ENCODE peak calls at places on chromosome 21, in four cellular contexts. M, O, C and B are unnamed samples.

GRCh38 chr21:26759731-26760130 is 85.5 kb downstream of the ADAMTS1 start:
- DNase-seq in M (no peak), O (no peak), C (no peak), B (no peak)

GRCh38 chr21:31798842-31799691 is 67.1 kb upstream of the SCAF4 start:
- DNase-seq in M (no peak), O (peak; percentile 22), C (no peak), B (no peak)

GRCh38 chr21:31351438-31351837 is 7.4 kb upstream of the TIAM1 start:
- DNase-seq in M (no peak), O (peak; percentile 61), C (no peak), B (no peak)

GRCh38 chr21:29148535-29148934 is 18.1 kb downstream of the MAP3K7CL start:
- DNase-seq in M (no peak), O (peak; percentile 64), C (no peak), B (no peak)

GRCh38 chr21:42495765-42496119 is 282 bp downstream of the RSPH1 start:
- DNase-seq in M (no peak), O (peak; percentile 16), C (no peak), B (no peak)

GRCh38 chr21:33947451-33948095 is 32.0 kb upstream of the ATP5PO start:
- DNase-seq in M (peak; percentile 76), O (peak; percentile 98), C (peak; percentile 96), B (peak; percentile 91)

GRCh38 chr21:34126691-34127090 is 53.3 kb downstream of the MRPS6 start:
- DNase-seq in M (no peak), O (peak; percentile 85), C (peak; percentile 79), B (no peak)

GRCh38 chr21:40706806-40707205 is 140.2 kb downstream of the DSCAM start:
- DNase-seq in M (no peak), O (no peak), C (no peak), B (no peak)

GRCh38 chr21:34771512-34772028 is 102.8 kb downstream of the CLIC6 start:
- DNase-seq in M (no peak), O (peak; percentile 81), C (no peak), B (no peak)

GRCh38 chr21:42784276-42784675 is 95.1 kb downstream of the WDR4 start:
- DNase-seq in M (no peak), O (no peak), C (no peak), B (no peak)

GRCh38 chr21:31975491-31975890 is 102.7 kb downstream of the HUNK start:
- DNase-seq in M (no peak), O (no peak), C (no peak), B (no peak)

GRCh38 chr21:24938592-24938991 is 668.7 kb downstream of the MRPL39 start:
- DNase-seq in M (no peak), O (no peak), C (no peak), B (no peak)

GRCh38 chr21:43609501-43610340 is 49.6 kb downstream of the HSF2BP start:
- DNase-seq in M (no peak), O (peak; percentile 88), C (peak; percentile 73), B (no peak)

GRCh38 chr21:36849461-36849860 is 117.0 kb downstream of the HLCS start:
- DNase-seq in M (no peak), O (no peak), C (no peak), B (no peak)

GRCh38 chr21:16908087-16908486 is 604.8 kb upstream of the CXADR start:
- DNase-seq in M (peak; percentile 8), O (no peak), C (peak; percentile 72), B (no peak)

GRCh38 chr21:32356874-32357395 is 35.9 kb downstream of the URB1 start:
- DNase-seq in M (no peak), O (no peak), C (no peak), B (no peak)

GRCh38 chr21:36126166-36126565 is 8.7 kb upstream of the CBR3 start:
- DNase-seq in M (no peak), O (peak; percentile 55), C (no peak), B (no peak)

GRCh38 chr21:27725916-27726315 is 759.0 kb upstream of the ADAMTS5 start:
- DNase-seq in M (no peak), O (peak; percentile 45), C (peak; percentile 77), B (no peak)

GRCh38 chr21:42311160-42311559 is 4.0 kb downstream of the TFF3 start:
- DNase-seq in M (no peak), O (no peak), C (no peak), B (no peak)

GRCh38 chr21:42301371-42302291 is 13.6 kb downstream of the TFF3 start:
- DNase-seq in M (no peak), O (no peak), C (peak; percentile 65), B (no peak)

GRCh38 chr21:37878946-37879660 is 37.2 kb downstream of the KCNJ6 start:
- DNase-seq in M (no peak), O (peak; percentile 93), C (no peak), B (no peak)

GRCh38 chr21:38995755-38996154 is 187.5 kb downstream of the PSMG1 start:
- DNase-seq in M (no peak), O (no peak), C (no peak), B (no peak)

GRCh38 chr21:38994014-38994413 is 188.3 kb downstream of the ETS2 start:
- DNase-seq in M (no peak), O (no peak), C (no peak), B (no peak)

GRCh38 chr21:38992737-38993136 is 187.0 kb downstream of the ETS2 start:
- DNase-seq in M (no peak), O (no peak), C (no peak), B (no peak)

GRCh38 chr21:38995071-38995669 is 188.1 kb downstream of the PSMG1 start:
- DNase-seq in M (no peak), O (no peak), C (no peak), B (no peak)

GRCh38 chr21:38993561-38993960 is 187.8 kb downstream of the ETS2 start:
- DNase-seq in M (peak; percentile 79), O (peak; percentile 92), C (peak; percentile 80), B (no peak)
- H3K4me1 ChIP-seq in M (peaks cover 28% of the 10 kb centered on the region), O (peaks cover 32% of the 10 kb centered on the region), C (peaks cover 58% of the 10 kb centered on the region), B (peaks cover 63% of the 10 kb centered on the region)

GRCh38 chr21:45049725-45050359 is 24.5 kb upstream of the ADARB1 start:
- DNase-seq in M (no peak), O (peak; percentile 47), C (no peak), B (no peak)
- H3K4me1 ChIP-seq in M (peaks cover 34% of the 10 kb centered on the region), O (peaks cover 36% of the 10 kb centered on the region), C (no peaks in the 10 kb centered on the region), B (peaks cover 7% of the 10 kb centered on the region)

GRCh38 chr21:15057290-15057689 is 7.5 kb downstream of the NRIP1 start:
- DNase-seq in M (no peak), O (no peak), C (no peak), B (no peak)
- H3K4me1 ChIP-seq in M (peaks cover 44% of the 10 kb centered on the region), O (peaks cover 6% of the 10 kb centered on the region), C (peaks cover 86% of the 10 kb centered on the region), B (peaks cover 71% of the 10 kb centered on the region)

GRCh38 chr21:46284077-46284644 is 1.2 kb downstream of the MCM3AP start:
- DNase-seq in M (no peak), O (no peak), C (no peak), B (no peak)
- H3K4me1 ChIP-seq in M (peaks cover 46% of the 10 kb centered on the region), O (peaks cover 12% of the 10 kb centered on the region), C (peaks cover 61% of the 10 kb centered on the region), B (peaks cover 48% of the 10 kb centered on the region)

GRCh38 chr21:44955141-44955802 is 15.4 kb downstream of the SLX9 start:
- DNase-seq in M (no peak), O (peak; percentile 45), C (no peak), B (no peak)
- H3K4me1 ChIP-seq in M (peaks cover 39% of the 10 kb centered on the region), O (peaks cover 15% of the 10 kb centered on the region), C (peaks cover 58% of the 10 kb centered on the region), B (peaks cover 38% of the 10 kb centered on the region)

DNA sequence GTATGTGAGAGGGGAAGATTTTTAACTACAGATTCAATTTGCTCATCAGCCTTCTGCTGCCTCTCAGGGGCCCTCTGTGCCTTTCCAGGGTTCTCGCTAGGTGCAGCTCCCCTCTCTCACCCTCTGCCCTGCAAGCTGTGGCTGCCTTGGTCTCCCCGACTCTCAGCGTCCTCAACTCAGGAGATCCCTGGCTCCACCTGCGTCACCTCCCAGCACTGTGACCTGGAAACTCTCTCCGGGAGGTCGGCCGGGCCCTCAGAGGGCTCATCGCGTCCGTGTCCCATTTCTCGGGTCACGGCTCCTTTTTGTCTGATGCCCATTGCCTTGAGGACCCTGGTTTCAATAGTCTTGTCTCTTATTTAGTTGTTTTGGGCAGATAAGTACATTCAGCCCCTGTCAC is 63.5 kb upstream of the ADARB1 start:
- DNase-seq in M (no peak), O (no peak), C (no peak), B (no peak)
- H3K4me1 ChIP-seq in M (peaks cover 14% of the 10 kb centered on the region), O (peaks cover 22% of the 10 kb centered on the region), C (peaks cover 17% of the 10 kb centered on the region), B (peaks cover 17% of the 10 kb centered on the region)

DNA sequence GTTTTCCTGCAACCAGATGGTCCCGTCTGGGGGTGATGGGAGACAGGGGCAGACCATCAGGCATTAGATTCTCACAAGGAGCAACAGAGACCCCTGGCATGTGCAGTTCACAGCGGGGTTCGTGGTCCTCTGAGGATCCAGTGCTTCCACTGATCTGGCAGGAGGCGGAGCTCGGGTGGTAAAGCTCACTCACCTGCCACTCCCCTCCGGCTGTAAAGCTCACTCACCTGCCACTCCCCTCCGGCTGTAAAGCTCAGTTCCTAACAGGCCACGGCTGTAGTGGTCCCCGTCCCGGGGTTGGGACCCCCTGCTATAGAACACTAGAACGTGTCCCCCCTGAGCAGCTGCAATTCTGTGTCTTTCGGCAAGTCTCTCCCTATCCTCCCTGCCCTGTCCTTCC is 4.6 kb downstream of the KRTAP10-12 start:
- DNase-seq in M (no peak), O (no peak), C (no peak), B (peak; percentile 69)
- H3K4me1 ChIP-seq in M (no peaks in the 10 kb centered on the region), O (no peaks in the 10 kb centered on the region), C (no peaks in the 10 kb centered on the region), B (no peaks in the 10 kb centered on the region)

DNA sequence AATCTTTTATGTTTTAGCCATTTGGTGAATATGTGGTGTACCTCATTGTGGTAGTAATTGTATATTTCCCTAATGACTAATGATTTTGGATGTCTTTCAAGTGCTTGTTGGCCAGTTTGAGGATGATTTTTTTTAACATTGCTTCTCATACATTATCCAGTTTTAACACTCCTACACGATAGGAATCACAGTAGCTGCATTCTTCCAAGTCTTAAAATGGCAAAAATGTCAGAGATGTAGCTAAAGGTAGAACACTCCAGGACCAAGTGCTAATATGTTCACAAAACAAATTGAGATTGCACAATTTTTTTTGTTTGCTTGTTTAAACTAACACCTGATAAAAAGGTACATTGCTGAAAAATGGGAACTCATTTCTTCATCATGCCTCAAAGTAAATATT is 11.7 kb downstream of the USP25 start:
- DNase-seq in M (no peak), O (peak; percentile 67), C (no peak), B (no peak)
- H3K4me1 ChIP-seq in M (peaks cover 6% of the 10 kb centered on the region), O (peaks cover 2% of the 10 kb centered on the region), C (peaks cover 50% of the 10 kb centered on the region), B (peaks cover 46% of the 10 kb centered on the region)